ENCODE peak calls at places on chromosome 10, in eight cellular contexts. One of them, this sample, is unnamed.

GRCh38 chr10:76301950-76302349 is 870.5 kb downstream of the LRMDA start:
- DNase-seq in NCI-H1105: no peak
- DNase-seq in left lobe of liver: no peak
- DNase-seq in RPMI7951: peak
- DNase-seq in HEK293T: peak
- DNase-seq in memory B cell: no peak
- DNase-seq in HTR-8/SVneo: no peak
- DNase-seq in GM10248: no peak
- DNase-seq in this sample: no peak

GRCh38 chr10:79984851-79985250 is 35.9 kb upstream of the SFTPD start:
- DNase-seq in NCI-H1105: no peak
- DNase-seq in left lobe of liver: no peak
- DNase-seq in RPMI7951: no peak
- DNase-seq in HEK293T: no peak
- DNase-seq in memory B cell: no peak
- DNase-seq in HTR-8/SVneo: no peak
- DNase-seq in GM10248: peak
- DNase-seq in this sample: no peak

GRCh38 chr10:68121862-68122261 is 12.6 kb downstream of the MYPN start:
- DNase-seq in NCI-H1105: no peak
- DNase-seq in left lobe of liver: no peak
- DNase-seq in RPMI7951: no peak
- DNase-seq in HEK293T: no peak
- DNase-seq in memory B cell: no peak
- DNase-seq in HTR-8/SVneo: no peak
- DNase-seq in GM10248: no peak
- DNase-seq in this sample: no peak

GRCh38 chr10:21516270-21517131 is 9.0 kb downstream of the SKIDA1 start:
- DNase-seq in NCI-H1105: no peak
- DNase-seq in left lobe of liver: peak
- DNase-seq in RPMI7951: peak
- DNase-seq in HEK293T: no peak
- DNase-seq in memory B cell: no peak
- DNase-seq in HTR-8/SVneo: no peak
- DNase-seq in GM10248: no peak
- DNase-seq in this sample: peak

GRCh38 chr10:35040761-35041501 is 49.2 kb downstream of the CUL2 start:
- DNase-seq in NCI-H1105: no peak
- DNase-seq in left lobe of liver: no peak
- DNase-seq in RPMI7951: peak
- DNase-seq in HEK293T: peak
- DNase-seq in memory B cell: no peak
- DNase-seq in HTR-8/SVneo: no peak
- DNase-seq in GM10248: no peak
- DNase-seq in this sample: peak

GRCh38 chr10:6204063-6204340 is 1.3 kb downstream of the PFKFB3 start:
- DNase-seq in NCI-H1105: no peak
- DNase-seq in left lobe of liver: peak
- DNase-seq in RPMI7951: no peak
- DNase-seq in HEK293T: no peak
- DNase-seq in memory B cell: peak
- DNase-seq in HTR-8/SVneo: no peak
- DNase-seq in GM10248: no peak
- DNase-seq in this sample: peak

GRCh38 chr10:48900296-48900695 is 39.3 kb downstream of the LRRC18 start:
- DNase-seq in NCI-H1105: no peak
- DNase-seq in left lobe of liver: no peak
- DNase-seq in RPMI7951: no peak
- DNase-seq in HEK293T: no peak
- DNase-seq in memory B cell: no peak
- DNase-seq in HTR-8/SVneo: no peak
- DNase-seq in GM10248: no peak
- DNase-seq in this sample: no peak

GRCh38 chr10:12419279-12419847 is 70.0 kb downstream of the CAMK1D start:
- DNase-seq in NCI-H1105: no peak
- DNase-seq in left lobe of liver: no peak
- DNase-seq in RPMI7951: peak
- DNase-seq in HEK293T: no peak
- DNase-seq in memory B cell: no peak
- DNase-seq in HTR-8/SVneo: peak
- DNase-seq in GM10248: no peak
- DNase-seq in this sample: no peak

GRCh38 chr10:30630571-30630970 is 1.0 kb upstream of the LYZL2 start:
- DNase-seq in NCI-H1105: no peak
- DNase-seq in left lobe of liver: no peak
- DNase-seq in RPMI7951: no peak
- DNase-seq in HEK293T: no peak
- DNase-seq in memory B cell: no peak
- DNase-seq in HTR-8/SVneo: no peak
- DNase-seq in GM10248: no peak
- DNase-seq in this sample: no peak

GRCh38 chr10:132502544-132503300 is 34.9 kb upstream of the INPP5A start:
- DNase-seq in NCI-H1105: no peak
- DNase-seq in left lobe of liver: no peak
- DNase-seq in RPMI7951: no peak
- DNase-seq in HEK293T: no peak
- DNase-seq in memory B cell: no peak
- DNase-seq in HTR-8/SVneo: no peak
- DNase-seq in GM10248: no peak
- DNase-seq in this sample: no peak

GRCh38 chr10:131448171-131448570 is 136.7 kb upstream of the TCERG1L start:
- DNase-seq in NCI-H1105: no peak
- DNase-seq in left lobe of liver: no peak
- DNase-seq in RPMI7951: no peak
- DNase-seq in HEK293T: no peak
- DNase-seq in memory B cell: no peak
- DNase-seq in HTR-8/SVneo: no peak
- DNase-seq in GM10248: no peak
- DNase-seq in this sample: no peak

GRCh38 chr10:124221356-124222297 is 128.2 kb upstream of the CHST15 start:
- DNase-seq in NCI-H1105: no peak
- DNase-seq in left lobe of liver: no peak
- DNase-seq in RPMI7951: peak
- DNase-seq in HEK293T: no peak
- DNase-seq in memory B cell: no peak
- DNase-seq in HTR-8/SVneo: no peak
- DNase-seq in GM10248: peak
- DNase-seq in this sample: no peak

GRCh38 chr10:34581871-34582532 is 233.1 kb downstream of the PARD3 start:
- DNase-seq in NCI-H1105: no peak
- DNase-seq in left lobe of liver: no peak
- DNase-seq in RPMI7951: peak
- DNase-seq in HEK293T: no peak
- DNase-seq in memory B cell: no peak
- DNase-seq in HTR-8/SVneo: peak
- DNase-seq in GM10248: no peak
- DNase-seq in this sample: no peak

GRCh38 chr10:36066102-36066501 is 424.0 kb upstream of the FZD8 start:
- DNase-seq in NCI-H1105: no peak
- DNase-seq in left lobe of liver: no peak
- DNase-seq in RPMI7951: no peak
- DNase-seq in HEK293T: no peak
- DNase-seq in memory B cell: no peak
- DNase-seq in HTR-8/SVneo: no peak
- DNase-seq in GM10248: no peak
- DNase-seq in this sample: no peak

GRCh38 chr10:73653701-73654100 is 2.1 kb downstream of the SYNPO2L start:
- DNase-seq in NCI-H1105: no peak
- DNase-seq in left lobe of liver: no peak
- DNase-seq in RPMI7951: peak
- DNase-seq in HEK293T: no peak
- DNase-seq in memory B cell: no peak
- DNase-seq in HTR-8/SVneo: peak
- DNase-seq in GM10248: peak
- DNase-seq in this sample: peak

GRCh38 chr10:45034301-45034700 is 33.6 kb downstream of the ZNF22 start:
- DNase-seq in NCI-H1105: no peak
- DNase-seq in left lobe of liver: no peak
- DNase-seq in RPMI7951: peak
- DNase-seq in HEK293T: no peak
- DNase-seq in memory B cell: no peak
- DNase-seq in HTR-8/SVneo: no peak
- DNase-seq in GM10248: no peak
- DNase-seq in this sample: no peak

GRCh38 chr10:102669206-102670064 is 25.2 kb downstream of the TRIM8 start:
- DNase-seq in NCI-H1105: no peak
- DNase-seq in left lobe of liver: no peak
- DNase-seq in RPMI7951: peak
- DNase-seq in HEK293T: peak
- DNase-seq in memory B cell: no peak
- DNase-seq in HTR-8/SVneo: peak
- DNase-seq in GM10248: no peak
- DNase-seq in this sample: peak

GRCh38 chr10:810351-810846 is 120.9 kb upstream of the DIP2C start:
- DNase-seq in NCI-H1105: peak
- DNase-seq in left lobe of liver: no peak
- DNase-seq in RPMI7951: peak
- DNase-seq in HEK293T: peak
- DNase-seq in memory B cell: no peak
- DNase-seq in HTR-8/SVneo: peak
- DNase-seq in GM10248: no peak
- DNase-seq in this sample: peak

GRCh38 chr10:125095228-125095627 is 65.1 kb downstream of the CTBP2 start:
- DNase-seq in NCI-H1105: no peak
- DNase-seq in left lobe of liver: no peak
- DNase-seq in RPMI7951: no peak
- DNase-seq in HEK293T: no peak
- DNase-seq in memory B cell: no peak
- DNase-seq in HTR-8/SVneo: no peak
- DNase-seq in GM10248: no peak
- DNase-seq in this sample: no peak

GRCh38 chr10:68869623-68870022 is 31.5 kb upstream of the DDX50 start:
- DNase-seq in NCI-H1105: no peak
- DNase-seq in left lobe of liver: no peak
- DNase-seq in RPMI7951: no peak
- DNase-seq in HEK293T: no peak
- DNase-seq in memory B cell: no peak
- DNase-seq in HTR-8/SVneo: no peak
- DNase-seq in GM10248: no peak
- DNase-seq in this sample: no peak

GRCh38 chr10:11772575-11773288 is 30.6 kb downstream of the ECHDC3 start:
- DNase-seq in NCI-H1105: no peak
- DNase-seq in left lobe of liver: no peak
- DNase-seq in RPMI7951: no peak
- DNase-seq in HEK293T: no peak
- DNase-seq in memory B cell: no peak
- DNase-seq in HTR-8/SVneo: no peak
- DNase-seq in GM10248: no peak
- DNase-seq in this sample: no peak

This sample was measured in GM23338.